ENCODE peak calls at places on chromosomes 12 and 14, in nine cellular contexts. T is pancreas; M is transverse colon; U is lung; F is stomach; V is BJ; O is CD8-positive, alpha-beta T cell; Z is hepatocyte; C is DND-41. Y is an unnamed sample. For H3K36me3, the result is how much of the 10 kb centered on the place peaks cover.

GRCh38 chr14:103803661-103804060 is 43.7 kb downstream of the PPP1R13B start:
- DNase-seq in F (no peak), M (no peak), C (no peak), U (no peak), Z (no peak), T (no peak), V (no peak), O (no peak), Y (no peak)

GRCh38 chr12:66066071-66066928 is 64.2 kb downstream of the LLPH start:
- DNase-seq in Z (no peak), U (no peak), C (peak), M (no peak), O (no peak), V (no peak), T (no peak), F (no peak), Y (no peak)

GRCh38 chr12:47785036-47785886 is 12.2 kb downstream of the SLC48A1 start:
- DNase-seq in O (no peak), C (no peak), F (no peak), M (no peak), T (peak), V (no peak), U (no peak), Z (no peak), Y (no peak)

GRCh38 chr12:646303-647038 is 16.8 kb downstream of the NINJ2 start:
- DNase-seq in O (no peak), U (peak), C (no peak), T (no peak), Z (peak), V (no peak), F (peak), M (no peak), Y (no peak)

GRCh38 chr14:56338674-56339073 is 220.5 kb downstream of the PELI2 start:
- DNase-seq in T (no peak), V (no peak), U (no peak), O (no peak), C (no peak), Z (no peak), F (no peak), M (no peak), Y (peak)

GRCh38 chr12:8483081-8483479 is 27.3 kb downstream of the CLEC6A start:
- DNase-seq in V (no peak), F (no peak), U (no peak), Z (no peak), O (no peak), T (no peak), C (no peak), M (no peak), Y (no peak)

GRCh38 chr12:6688543-6688999 is 604 bp downstream of the ZNF384 start:
- DNase-seq in U (no peak), O (no peak), Z (peak), T (peak), V (no peak), F (peak), M (peak), C (no peak), Y (no peak)

GRCh38 chr14:72711936-72712335 is 182.0 kb downstream of the DPF3 start:
- DNase-seq in C (no peak), U (no peak), V (no peak), Z (no peak), O (no peak), F (no peak), M (no peak), T (no peak), Y (no peak)

GRCh38 chr12:111766608-111767361 is at the start of gene ALDH2:
- DNase-seq in C (no peak), V (no peak), M (peak), F (peak), O (no peak), Z (peak), U (peak), T (peak), Y (peak)

GRCh38 chr12:3173912-3174311 is 96.7 kb downstream of the TSPAN9 start:
- DNase-seq in V (no peak), U (no peak), O (no peak), F (no peak), T (no peak), Z (no peak), M (no peak), C (no peak), Y (no peak)

GRCh38 chr12:78115889-78116288 is 285.2 kb downstream of the NAV3 start:
- DNase-seq in U (no peak), Z (no peak), C (no peak), V (no peak), F (no peak), T (no peak), M (no peak), O (no peak), Y (no peak)

GRCh38 chr12:113688313-113688712 is 216.6 kb upstream of the LHX5 start:
- DNase-seq in U (no peak), T (no peak), Z (no peak), F (no peak), O (no peak), C (no peak), M (no peak), V (no peak), Y (no peak)

GRCh38 chr14:41824441-41824840 is 217.8 kb downstream of the LRFN5 start:
- DNase-seq in V (no peak), M (no peak), T (no peak), C (no peak), F (no peak), Z (no peak), U (no peak), O (no peak), Y (no peak)

GRCh38 chr14:95098984-95099599 is 58.2 kb downstream of the DICER1 start:
- DNase-seq in F (peak), V (peak), Z (peak), U (peak), C (peak), M (peak), T (peak), O (no peak), Y (peak)

GRCh38 chr12:103652808-103653207 is 65.7 kb downstream of the STAB2 start:
- DNase-seq in V (no peak), T (no peak), Z (peak), M (peak), O (no peak), C (no peak), F (no peak), U (no peak), Y (no peak)

GRCh38 chr12:24945822-24946221 is 3.1 kb downstream of the BCAT1 start:
- DNase-seq in T (no peak), O (no peak), Z (no peak), C (no peak), V (no peak), U (no peak), F (no peak), M (no peak), Y (no peak)
- H3K4me3 ChIP-seq in T (peak), O (no peak), Z (no peak), C (no peak), V (no peak), U (no peak), F (no peak), M (no peak), Y (no peak)

DNA sequence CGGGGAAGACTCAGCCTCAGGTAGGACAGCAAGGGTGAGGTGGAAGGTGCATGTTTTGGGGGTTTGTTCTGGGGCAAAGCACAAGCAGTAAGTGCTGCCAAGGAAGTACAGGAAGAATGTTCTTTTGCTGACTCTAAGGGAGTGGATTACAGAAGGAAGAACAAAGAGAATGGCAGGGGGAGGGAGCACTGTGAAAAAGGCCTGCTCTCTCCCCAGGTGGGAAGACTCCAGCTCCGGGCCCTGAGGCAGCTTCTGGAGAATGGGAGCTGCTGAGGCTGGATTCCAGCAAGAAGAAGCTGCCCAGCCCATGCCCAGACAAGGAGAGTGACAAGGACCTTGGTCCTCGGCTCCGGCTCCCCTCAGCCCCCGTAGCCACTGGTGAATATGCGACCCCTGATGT is 7.0 kb upstream of the PFDN5 start:
- DNase-seq in V (no peak), O (no peak), Z (no peak), M (no peak), U (no peak), F (no peak), T (no peak), C (no peak), Y (no peak)
- H3K36me3 ChIP-seq in V (under half), O (under half), Z (under half), M (under half), U (under half), F (under half), T (under half), C (half or more), Y (under half)

GRCh38 chr12:52645982-52646381 is 6.0 kb downstream of the KRT2 start:
- DNase-seq in U (peak), V (no peak), T (no peak), F (no peak), C (no peak), M (no peak), Z (peak), O (no peak), Y (no peak)

GRCh38 chr12:52643233-52644077 is 8.6 kb downstream of the KRT2 start:
- DNase-seq in T (no peak), O (no peak), V (no peak), Z (no peak), C (no peak), M (no peak), U (no peak), F (no peak), Y (no peak)

GRCh38 chr12:52645120-52645761 is 6.8 kb downstream of the KRT2 start:
- DNase-seq in U (peak), F (no peak), O (peak), C (no peak), M (no peak), Z (no peak), V (no peak), T (no peak), Y (no peak)

GRCh38 chr12:52646613-52647012 is 5.4 kb downstream of the KRT2 start:
- DNase-seq in V (no peak), C (no peak), O (no peak), T (no peak), U (peak), Z (no peak), F (no peak), M (no peak), Y (no peak)

DNA sequence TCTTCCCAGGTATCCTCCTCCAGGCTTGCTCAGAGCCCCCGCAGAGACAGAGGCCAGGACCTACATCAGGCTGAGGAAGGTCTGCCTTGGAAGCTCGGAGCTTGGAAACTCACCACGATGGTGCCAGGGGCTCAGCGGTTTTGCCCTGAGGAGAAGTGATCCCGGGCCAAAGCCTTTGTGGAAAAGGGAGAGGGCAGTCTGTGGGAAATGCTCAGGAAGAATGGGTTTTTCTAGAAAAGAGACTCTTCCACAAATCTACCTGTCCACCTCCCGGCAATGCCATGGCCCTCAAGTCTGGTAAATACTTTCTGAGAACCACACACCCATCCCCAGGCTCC is 8.0 kb downstream of the KRT2 start:
- DNase-seq in C (no peak), O (no peak), M (no peak), T (no peak), F (no peak), U (peak), Z (no peak), V (no peak), Y (no peak)
- TF ChIP-seq CTCF in C (no peak), O (no peak), M (no peak), T (no peak), F (no peak), U (no peak), Z (no peak), V (no peak), Y (no peak)

GRCh38 chr12:51863921-51864700 is 15.6 kb upstream of the FIGNL2 start:
- DNase-seq in M (no peak), C (no peak), O (no peak), V (no peak), U (no peak), T (no peak), Z (peak), F (no peak), Y (peak)
- H3K4me3 ChIP-seq in M (no peak), C (no peak), O (peak), V (peak), U (no peak), T (no peak), Z (no peak), F (peak), Y (peak)

Y was measured in Caco-2.